ENCODE peak calls at places on chromosomes 5 and 9, in six cellular contexts. One of them, this sample, is unnamed.

GRCh38 chr5:119393746-119394145 is 37.9 kb downstream of the TNFAIP8 start:
- DNase-seq in K562: no peak
- DNase-seq in H1: no peak
- DNase-seq in GM12891: no peak
- DNase-seq in GM12878: no peak
- DNase-seq in HepG2: no peak
- DNase-seq in this sample: no peak

GRCh38 chr5:82018462-82018861 is 46.6 kb downstream of the ATG10 start:
- DNase-seq in HepG2: peak; percentile 80
- DNase-seq in GM12891: no peak
- DNase-seq in H1: no peak
- DNase-seq in GM12878: no peak
- DNase-seq in K562: peak; percentile 32
- DNase-seq in this sample: no peak

GRCh38 chr9:4515958-4516375 is 25.7 kb downstream of the SLC1A1 start:
- DNase-seq in K562: no peak
- DNase-seq in H1: no peak
- DNase-seq in HepG2: no peak
- DNase-seq in GM12878: peak; percentile 43
- DNase-seq in GM12891: no peak
- DNase-seq in this sample: no peak

GRCh38 chr5:172730222-172730621 is 40.8 kb downstream of the DUSP1 start:
- DNase-seq in GM12878: no peak
- DNase-seq in GM12891: no peak
- DNase-seq in H1: no peak
- DNase-seq in HepG2: no peak
- DNase-seq in K562: no peak
- DNase-seq in this sample: no peak

GRCh38 chr9:98960409-98960808 is 16.7 kb downstream of the COL15A1 start:
- DNase-seq in K562: no peak
- DNase-seq in GM12878: no peak
- DNase-seq in H1: no peak
- DNase-seq in HepG2: no peak
- DNase-seq in GM12891: no peak
- DNase-seq in this sample: no peak

GRCh38 chr9:99660191-99660636 is 161.5 kb upstream of the NR4A3 start:
- DNase-seq in GM12878: peak; percentile 78
- DNase-seq in H1: no peak
- DNase-seq in K562: no peak
- DNase-seq in GM12891: peak; percentile 7
- DNase-seq in HepG2: no peak
- DNase-seq in this sample: no peak

GRCh38 chr9:85723220-85723619 is 18.5 kb downstream of the AGTPBP1 start:
- DNase-seq in HepG2: peak; percentile 90
- DNase-seq in K562: no peak
- DNase-seq in H1: peak; percentile 83
- DNase-seq in GM12891: no peak
- DNase-seq in GM12878: no peak
- DNase-seq in this sample: no peak

GRCh38 chr5:157458835-157459234 is 1.2 kb upstream of the NIPAL4 start:
- DNase-seq in K562: no peak
- DNase-seq in HepG2: no peak
- DNase-seq in GM12878: no peak
- DNase-seq in H1: no peak
- DNase-seq in GM12891: no peak
- DNase-seq in this sample: no peak

GRCh38 chr5:166618555-166618954 is 1672.9 kb upstream of the WWC1 start:
- DNase-seq in K562: no peak
- DNase-seq in GM12878: no peak
- DNase-seq in HepG2: no peak
- DNase-seq in GM12891: no peak
- DNase-seq in H1: no peak
- DNase-seq in this sample: no peak

GRCh38 chr5:151775025-151775606 is 3.4 kb downstream of the G3BP1 start:
- DNase-seq in GM12878: no peak
- DNase-seq in GM12891: no peak
- DNase-seq in H1: no peak
- DNase-seq in HepG2: no peak
- DNase-seq in K562: no peak
- DNase-seq in this sample: no peak

GRCh38 chr9:124273428-124274153 is 15.8 kb downstream of the NEK6 start:
- DNase-seq in H1: no peak
- DNase-seq in GM12891: no peak
- DNase-seq in HepG2: no peak
- DNase-seq in K562: no peak
- DNase-seq in GM12878: no peak
- DNase-seq in this sample: no peak

GRCh38 chr9:124274228-124274627 is 16.5 kb downstream of the NEK6 start:
- DNase-seq in K562: no peak
- DNase-seq in GM12878: no peak
- DNase-seq in H1: no peak
- DNase-seq in HepG2: no peak
- DNase-seq in GM12891: no peak
- DNase-seq in this sample: no peak

GRCh38 chr9:124272118-124272517 is 14.4 kb downstream of the NEK6 start:
- DNase-seq in H1: no peak
- DNase-seq in K562: no peak
- DNase-seq in GM12878: no peak
- DNase-seq in HepG2: no peak
- DNase-seq in GM12891: no peak
- DNase-seq in this sample: no peak

GRCh38 chr9:124271660-124272059 is 13.9 kb downstream of the NEK6 start:
- DNase-seq in HepG2: no peak
- DNase-seq in GM12878: no peak
- DNase-seq in GM12891: no peak
- DNase-seq in K562: no peak
- DNase-seq in H1: no peak
- DNase-seq in this sample: no peak

GRCh38 chr9:124272979-124273378 is 15.2 kb downstream of the NEK6 start:
- DNase-seq in GM12878: no peak
- DNase-seq in HepG2: no peak
- DNase-seq in K562: no peak
- DNase-seq in GM12891: no peak
- DNase-seq in H1: no peak
- DNase-seq in this sample: no peak
- TF ChIP-seq POLR2AphosphoS5 in GM12878: no peak
- TF ChIP-seq POLR2AphosphoS5 in HepG2: no peak
- TF ChIP-seq POLR2AphosphoS5 in K562: no peak
- TF ChIP-seq POLR2AphosphoS5 in GM12891: no peak
- TF ChIP-seq POLR2AphosphoS5 in H1: no peak
- TF ChIP-seq POLR2AphosphoS5 in this sample: peak; percentile 40

GRCh38 chr5:9230355-9230754 is 315.5 kb downstream of the SEMA5A start:
- DNase-seq in H1: no peak
- DNase-seq in HepG2: no peak
- DNase-seq in GM12878: no peak
- DNase-seq in GM12891: no peak
- DNase-seq in K562: no peak
- DNase-seq in this sample: no peak
- TF ChIP-seq POLR2A in H1: no peak
- TF ChIP-seq POLR2A in HepG2: no peak
- TF ChIP-seq POLR2A in GM12878: no peak
- TF ChIP-seq POLR2A in GM12891: no peak
- TF ChIP-seq POLR2A in K562: no peak
- TF ChIP-seq POLR2A in this sample: no peak

GRCh38 chr5:96509721-96510383 is 76.8 kb upstream of the PCSK1 start:
- DNase-seq in HepG2: no peak
- DNase-seq in H1: no peak
- DNase-seq in GM12878: no peak
- DNase-seq in GM12891: no peak
- DNase-seq in K562: no peak
- DNase-seq in this sample: no peak
- TF ChIP-seq TAF1 in HepG2: no peak
- TF ChIP-seq TAF1 in H1: no peak
- TF ChIP-seq TAF1 in GM12878: no peak
- TF ChIP-seq TAF1 in GM12891: no peak
- TF ChIP-seq TAF1 in K562: no peak
- TF ChIP-seq TAF1 in this sample: no peak

GRCh38 chr5:125552486-125552885 is 806.0 kb upstream of the ZNF608 start:
- DNase-seq in GM12878: no peak
- DNase-seq in GM12891: no peak
- DNase-seq in HepG2: no peak
- DNase-seq in H1: no peak
- DNase-seq in K562: no peak
- DNase-seq in this sample: no peak
- TF ChIP-seq POLR2AphosphoS5 in GM12878: no peak
- TF ChIP-seq POLR2AphosphoS5 in GM12891: no peak
- TF ChIP-seq POLR2AphosphoS5 in HepG2: no peak
- TF ChIP-seq POLR2AphosphoS5 in H1: no peak
- TF ChIP-seq POLR2AphosphoS5 in K562: no peak
- TF ChIP-seq POLR2AphosphoS5 in this sample: no peak

DNA sequence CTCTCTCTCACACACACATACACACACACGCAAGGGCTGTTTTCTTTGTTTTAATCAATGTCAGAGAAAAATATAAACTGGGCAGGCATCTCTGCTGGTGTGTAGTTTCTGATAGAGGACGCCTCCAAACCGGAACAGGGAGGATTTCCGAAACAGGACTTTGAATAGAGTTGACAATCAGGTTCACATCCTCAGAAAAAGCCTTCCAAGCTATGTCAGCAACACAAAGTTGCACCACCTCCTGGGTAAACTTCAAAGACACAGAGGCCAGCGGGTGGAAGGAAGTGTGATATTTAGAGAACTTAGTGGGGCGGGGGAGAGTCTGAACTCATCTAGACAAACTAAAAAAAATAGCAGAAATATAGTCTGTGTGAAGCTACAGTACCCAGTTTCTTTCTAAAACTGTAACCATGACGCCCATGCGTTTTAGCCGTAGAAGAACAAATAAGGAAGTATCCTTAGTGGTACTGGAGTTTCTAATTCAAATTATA is 1.2 kb downstream of the ST8SIA4 start:
- DNase-seq in GM12891: no peak
- DNase-seq in GM12878: no peak
- DNase-seq in HepG2: no peak
- DNase-seq in H1: no peak
- DNase-seq in K562: no peak
- DNase-seq in this sample: no peak
- TF ChIP-seq POLR2A in GM12891: no peak
- TF ChIP-seq POLR2A in GM12878: no peak
- TF ChIP-seq POLR2A in HepG2: no peak
- TF ChIP-seq POLR2A in H1: no peak
- TF ChIP-seq POLR2A in K562: no peak
- TF ChIP-seq POLR2A in this sample: no peak

GRCh38 chr5:76714771-76715483 is 999 bp upstream of the F2R start:
- DNase-seq in GM12878: no peak
- DNase-seq in H1: no peak
- DNase-seq in HepG2: no peak
- DNase-seq in GM12891: no peak
- DNase-seq in K562: no peak
- DNase-seq in this sample: peak; percentile 41
- TF ChIP-seq TAF1 in GM12878: no peak
- TF ChIP-seq TAF1 in H1: no peak
- TF ChIP-seq TAF1 in HepG2: no peak
- TF ChIP-seq TAF1 in GM12891: no peak
- TF ChIP-seq TAF1 in K562: no peak
- TF ChIP-seq TAF1 in this sample: no peak

GRCh38 chr5:8306289-8306688 is 437.3 kb downstream of the MTRR start:
- DNase-seq in GM12891: no peak
- DNase-seq in H1: no peak
- DNase-seq in HepG2: no peak
- DNase-seq in K562: no peak
- DNase-seq in GM12878: no peak
- DNase-seq in this sample: no peak
- TF ChIP-seq POLR2AphosphoS5 in GM12891: no peak
- TF ChIP-seq POLR2AphosphoS5 in H1: no peak
- TF ChIP-seq POLR2AphosphoS5 in HepG2: no peak
- TF ChIP-seq POLR2AphosphoS5 in K562: no peak
- TF ChIP-seq POLR2AphosphoS5 in GM12878: no peak
- TF ChIP-seq POLR2AphosphoS5 in this sample: no peak

GRCh38 chr9:87499455-87500015 is 1.9 kb downstream of the DAPK1 start:
- DNase-seq in GM12878: no peak
- DNase-seq in H1: no peak
- DNase-seq in GM12891: no peak
- DNase-seq in HepG2: no peak
- DNase-seq in K562: no peak
- DNase-seq in this sample: no peak

GRCh38 chr9:87498046-87498815 is 564 bp downstream of the DAPK1 start:
- DNase-seq in HepG2: peak; percentile 48
- DNase-seq in K562: peak; percentile 55
- DNase-seq in GM12891: peak; percentile 23
- DNase-seq in GM12878: no peak
- DNase-seq in H1: no peak
- DNase-seq in this sample: peak; percentile 40

GRCh38 chr9:87498816-87499454 is 1.3 kb downstream of the DAPK1 start:
- DNase-seq in HepG2: no peak
- DNase-seq in GM12878: no peak
- DNase-seq in GM12891: no peak
- DNase-seq in K562: peak; percentile 23
- DNase-seq in H1: no peak
- DNase-seq in this sample: no peak

GRCh38 chr9:87497080-87497603 is 525 bp upstream of the DAPK1 start:
- DNase-seq in GM12891: no peak
- DNase-seq in GM12878: no peak
- DNase-seq in K562: no peak
- DNase-seq in H1: no peak
- DNase-seq in HepG2: no peak
- DNase-seq in this sample: no peak

GRCh38 chr9:87497604-87498045 is at the start of gene DAPK1:
- DNase-seq in HepG2: peak; percentile 55
- DNase-seq in H1: no peak
- DNase-seq in K562: peak; percentile 69
- DNase-seq in GM12891: peak; percentile 29
- DNase-seq in GM12878: no peak
- DNase-seq in this sample: peak; percentile 61
- TF ChIP-seq POLR2A in HepG2: peak; percentile 49
- TF ChIP-seq POLR2A in H1: no peak
- TF ChIP-seq POLR2A in K562: peak; percentile 39
- TF ChIP-seq POLR2A in GM12891: no peak
- TF ChIP-seq POLR2A in GM12878: peak; percentile 75
- TF ChIP-seq POLR2A in this sample: peak; percentile 65

GRCh38 chr9:121194730-121195129 is 6.9 kb downstream of the RAB14 start:
- DNase-seq in K562: no peak
- DNase-seq in HepG2: no peak
- DNase-seq in H1: no peak
- DNase-seq in GM12878: no peak
- DNase-seq in GM12891: no peak
- DNase-seq in this sample: no peak
- TF ChIP-seq TAF1 in K562: no peak
- TF ChIP-seq TAF1 in HepG2: no peak
- TF ChIP-seq TAF1 in H1: no peak
- TF ChIP-seq TAF1 in GM12878: no peak
- TF ChIP-seq TAF1 in GM12891: no peak
- TF ChIP-seq TAF1 in this sample: no peak